ENCODE peak calls at places on chromosomes 11 and 22, in nine cellular contexts. B is GM04504; E is islet precursor cell; U is iPS DF 19.7; O is NCI-H460; M is adipocyte; F is sciatic nerve; A is stimulated activated CD8-positive, alpha-beta memory T cell treated with anti-CD3 and anti-CD28 coated beads, Interleukin-7, amount 100 ng/mL, for 48 hours; T is pulmonary artery endothelial cell. V is an unnamed sample.

GRCh38 chr11:34583818-34584217 is 37.1 kb upstream of the EHF start:
- DNase-seq in B (no peak), E (no peak), U (no peak), O (no peak), M (no peak), F (no peak), A (no peak), T (no peak), V (no peak)

GRCh38 chr11:42778193-42778592 is 533.6 kb upstream of the API5 start:
- DNase-seq in B (no peak), E (no peak), U (no peak), O (no peak), M (no peak), F (no peak), A (no peak), T (no peak), V (no peak)

GRCh38 chr22:37482244-37482643 is 3.9 kb downstream of the MFNG start:
- DNase-seq in B (no peak), E (no peak), U (no peak), O (no peak), M (no peak), F (no peak), A (no peak), T (no peak), V (no peak)

GRCh38 chr11:48098024-48098423 is 117.7 kb downstream of the PTPRJ start:
- DNase-seq in B (no peak), E (peak; percentile 77), U (no peak), O (no peak), M (no peak), F (no peak), A (no peak), T (no peak), V (no peak)

GRCh38 chr11:115222863-115223530 is 281.2 kb downstream of the CADM1 start:
- DNase-seq in B (no peak), E (no peak), U (no peak), O (no peak), M (no peak), F (no peak), A (no peak), T (no peak), V (peak; percentile 4)

GRCh38 chr11:27052668-27053067 is 12.1 kb downstream of the BBOX1 start:
- DNase-seq in B (no peak), E (no peak), U (no peak), O (no peak), M (no peak), F (no peak), A (no peak), T (no peak), V (no peak)

GRCh38 chr22:28247667-28248363 is 328.8 kb upstream of the PITPNB start:
- DNase-seq in B (no peak), E (no peak), U (peak; percentile 9), O (no peak), M (no peak), F (no peak), A (no peak), T (no peak), V (peak; percentile 44)

GRCh38 chr22:24108073-24108472 is 73.2 kb upstream of the SUSD2 start:
- DNase-seq in B (no peak), E (no peak), U (no peak), O (no peak), M (no peak), F (no peak), A (no peak), T (no peak), V (no peak)

GRCh38 chr11:96284401-96284800 is 58.6 kb downstream of the MAML2 start:
- DNase-seq in B (no peak), E (no peak), U (no peak), O (no peak), M (no peak), F (no peak), A (no peak), T (no peak), V (no peak)

GRCh38 chr11:69169479-69169878 is 13.7 kb downstream of the SMIM38 start:
- DNase-seq in B (no peak), E (no peak), U (no peak), O (no peak), M (no peak), F (no peak), A (no peak), T (no peak), V (no peak)

GRCh38 chr22:32701021-32701420 is 100.5 kb upstream of the TIMP3 start:
- DNase-seq in B (peak; percentile 30), E (no peak), U (no peak), O (no peak), M (peak; percentile 40), F (no peak), A (no peak), T (no peak), V (peak; percentile 77)

GRCh38 chr22:30327864-30328345 is 1.2 kb upstream of the TBC1D10A start:
- DNase-seq in B (no peak), E (peak; percentile 75), U (no peak), O (no peak), M (no peak), F (no peak), A (no peak), T (no peak), V (peak; percentile 25)

GRCh38 chr11:111735262-111736116 is 30.7 kb downstream of the PPP2R1B start:
- DNase-seq in B (peak; percentile 98), E (peak; percentile 90), U (no peak), O (peak; percentile 61), M (peak; percentile 99), F (peak; percentile 85), A (no peak), T (peak; percentile 98), V (peak; percentile 99)

GRCh38 chr11:110305169-110306018 is 9.0 kb upstream of the RDX start:
- DNase-seq in B (no peak), E (no peak), U (no peak), O (no peak), M (no peak), F (no peak), A (no peak), T (no peak), V (peak; percentile 18)

GRCh38 chr11:70545626-70545945 is 147.3 kb downstream of the CTTN start:
- DNase-seq in B (no peak), E (no peak), U (no peak), O (no peak), M (no peak), F (no peak), A (no peak), T (no peak), V (peak; percentile 14)

GRCh38 chr22:37525073-37525745 is 6.0 kb upstream of the CARD10 start:
- DNase-seq in B (no peak), E (peak; percentile 95), U (no peak), O (peak; percentile 50), M (peak; percentile 89), F (no peak), A (peak; percentile 9), T (no peak), V (peak; percentile 98)

GRCh38 chr22:39431821-39432251 is 25.0 kb upstream of the MGAT3 start:
- DNase-seq in B (no peak), E (no peak), U (no peak), O (no peak), M (no peak), F (no peak), A (no peak), T (peak; percentile 39), V (peak; percentile 62)

GRCh38 chr11:125968363-125968762 is 22.5 kb downstream of the VSIG10L2 start:
- DNase-seq in B (no peak), E (no peak), U (no peak), O (no peak), M (no peak), F (no peak), A (no peak), T (no peak), V (no peak)

GRCh38 chr11:2450321-2451041 is 5.7 kb downstream of the KCNQ1 start:
- DNase-seq in B (no peak), E (no peak), U (no peak), O (no peak), M (no peak), F (no peak), A (no peak), T (no peak), V (no peak)

GRCh38 chr11:79705648-79706047 is 264.8 kb upstream of the TENM4 start:
- DNase-seq in B (no peak), E (no peak), U (no peak), O (no peak), M (no peak), F (no peak), A (no peak), T (no peak), V (no peak)

GRCh38 chr22:38196791-38197429 is 4.9 kb upstream of the MAFF start:
- DNase-seq in B (no peak), E (peak; percentile 49), U (no peak), O (no peak), M (no peak), F (no peak), A (no peak), T (no peak), V (peak; percentile 64)

GRCh38 chr11:64916040-64916847 is 765 bp downstream of the ATG2A start:
- DNase-seq in B (no peak), E (peak; percentile 81), U (no peak), O (no peak), M (peak; percentile 47), F (peak; percentile 81), A (peak; percentile 23), T (no peak), V (peak; percentile 56)

GRCh38 chr11:83191986-83192385 is 1.5 kb upstream of the ANKRD42 start:
- DNase-seq in B (no peak), E (no peak), U (no peak), O (no peak), M (no peak), F (no peak), A (no peak), T (no peak), V (no peak)